ENCODE peak calls at places on chromosomes 11 and 22, in eight cellular contexts. One of them, this sample, is unnamed.

GRCh38 chr22:49765091-49765771 is 62.4 kb downstream of the BRD1 start:
- DNase-seq in fibroblast of mammary gland: no peak
- DNase-seq in GM04503: no peak
- DNase-seq in iris pigment epithelial cell: no peak
- DNase-seq in CD4-positive, alpha-beta memory T cell: no peak
- DNase-seq in uterus: no peak
- DNase-seq in stimulated activated CD8-positive, alpha-beta memory T cell treated with anti-CD3 and anti-CD28 coated beads, Interleukin-7, amount 100 ng/mL, for 4 hours: no peak
- DNase-seq in pulmonary artery endothelial cell: no peak
- DNase-seq in this sample: no peak

GRCh38 chr22:36374603-36375024 is 13.2 kb downstream of the MYH9 start:
- DNase-seq in pulmonary artery endothelial cell: no peak
- DNase-seq in stimulated activated CD8-positive, alpha-beta memory T cell treated with anti-CD3 and anti-CD28 coated beads, Interleukin-7, amount 100 ng/mL, for 4 hours: peak
- DNase-seq in fibroblast of mammary gland: peak
- DNase-seq in GM04503: no peak
- DNase-seq in uterus: no peak
- DNase-seq in iris pigment epithelial cell: no peak
- DNase-seq in CD4-positive, alpha-beta memory T cell: no peak
- DNase-seq in this sample: no peak

GRCh38 chr11:62876712-62877111 is 4.0 kb upstream of the SLC3A2 start:
- DNase-seq in uterus: no peak
- DNase-seq in stimulated activated CD8-positive, alpha-beta memory T cell treated with anti-CD3 and anti-CD28 coated beads, Interleukin-7, amount 100 ng/mL, for 4 hours: no peak
- DNase-seq in pulmonary artery endothelial cell: no peak
- DNase-seq in iris pigment epithelial cell: no peak
- DNase-seq in CD4-positive, alpha-beta memory T cell: no peak
- DNase-seq in GM04503: no peak
- DNase-seq in fibroblast of mammary gland: no peak
- DNase-seq in this sample: no peak

GRCh38 chr22:30829901-30830550 is 135.4 kb downstream of the OSBP2 start:
- DNase-seq in iris pigment epithelial cell: peak
- DNase-seq in GM04503: peak
- DNase-seq in uterus: no peak
- DNase-seq in fibroblast of mammary gland: peak
- DNase-seq in CD4-positive, alpha-beta memory T cell: no peak
- DNase-seq in pulmonary artery endothelial cell: peak
- DNase-seq in stimulated activated CD8-positive, alpha-beta memory T cell treated with anti-CD3 and anti-CD28 coated beads, Interleukin-7, amount 100 ng/mL, for 4 hours: no peak
- DNase-seq in this sample: peak

GRCh38 chr22:42645938-42646568 is 3.1 kb downstream of the CYB5R3 start:
- DNase-seq in pulmonary artery endothelial cell: no peak
- DNase-seq in CD4-positive, alpha-beta memory T cell: no peak
- DNase-seq in iris pigment epithelial cell: no peak
- DNase-seq in fibroblast of mammary gland: no peak
- DNase-seq in uterus: no peak
- DNase-seq in stimulated activated CD8-positive, alpha-beta memory T cell treated with anti-CD3 and anti-CD28 coated beads, Interleukin-7, amount 100 ng/mL, for 4 hours: no peak
- DNase-seq in GM04503: no peak
- DNase-seq in this sample: no peak

GRCh38 chr11:73189315-73189714 is 28.8 kb upstream of the P2RY2 start:
- DNase-seq in uterus: no peak
- DNase-seq in fibroblast of mammary gland: no peak
- DNase-seq in iris pigment epithelial cell: no peak
- DNase-seq in pulmonary artery endothelial cell: no peak
- DNase-seq in stimulated activated CD8-positive, alpha-beta memory T cell treated with anti-CD3 and anti-CD28 coated beads, Interleukin-7, amount 100 ng/mL, for 4 hours: no peak
- DNase-seq in GM04503: no peak
- DNase-seq in CD4-positive, alpha-beta memory T cell: no peak
- DNase-seq in this sample: no peak

GRCh38 chr11:33262016-33262638 is 4.9 kb downstream of the HIPK3 start:
- DNase-seq in fibroblast of mammary gland: peak
- DNase-seq in stimulated activated CD8-positive, alpha-beta memory T cell treated with anti-CD3 and anti-CD28 coated beads, Interleukin-7, amount 100 ng/mL, for 4 hours: no peak
- DNase-seq in iris pigment epithelial cell: peak
- DNase-seq in CD4-positive, alpha-beta memory T cell: no peak
- DNase-seq in uterus: no peak
- DNase-seq in pulmonary artery endothelial cell: no peak
- DNase-seq in GM04503: no peak
- DNase-seq in this sample: no peak

GRCh38 chr22:30230330-30230729 is 16.2 kb downstream of the LIF start:
- DNase-seq in CD4-positive, alpha-beta memory T cell: no peak
- DNase-seq in pulmonary artery endothelial cell: no peak
- DNase-seq in stimulated activated CD8-positive, alpha-beta memory T cell treated with anti-CD3 and anti-CD28 coated beads, Interleukin-7, amount 100 ng/mL, for 4 hours: no peak
- DNase-seq in fibroblast of mammary gland: no peak
- DNase-seq in uterus: no peak
- DNase-seq in GM04503: no peak
- DNase-seq in iris pigment epithelial cell: no peak
- DNase-seq in this sample: no peak

GRCh38 chr22:30192427-30192826 is 54.1 kb downstream of the LIF start:
- DNase-seq in fibroblast of mammary gland: no peak
- DNase-seq in GM04503: no peak
- DNase-seq in iris pigment epithelial cell: no peak
- DNase-seq in pulmonary artery endothelial cell: no peak
- DNase-seq in stimulated activated CD8-positive, alpha-beta memory T cell treated with anti-CD3 and anti-CD28 coated beads, Interleukin-7, amount 100 ng/mL, for 4 hours: no peak
- DNase-seq in CD4-positive, alpha-beta memory T cell: no peak
- DNase-seq in uterus: no peak
- DNase-seq in this sample: no peak

GRCh38 chr11:115391598-115391997 is 112.6 kb downstream of the CADM1 start:
- DNase-seq in iris pigment epithelial cell: no peak
- DNase-seq in stimulated activated CD8-positive, alpha-beta memory T cell treated with anti-CD3 and anti-CD28 coated beads, Interleukin-7, amount 100 ng/mL, for 4 hours: no peak
- DNase-seq in fibroblast of mammary gland: no peak
- DNase-seq in CD4-positive, alpha-beta memory T cell: no peak
- DNase-seq in GM04503: no peak
- DNase-seq in pulmonary artery endothelial cell: no peak
- DNase-seq in uterus: no peak
- DNase-seq in this sample: no peak

GRCh38 chr22:34111210-34111824 is 191.0 kb upstream of the LARGE1 start:
- DNase-seq in CD4-positive, alpha-beta memory T cell: no peak
- DNase-seq in pulmonary artery endothelial cell: no peak
- DNase-seq in uterus: peak
- DNase-seq in fibroblast of mammary gland: peak
- DNase-seq in GM04503: peak
- DNase-seq in stimulated activated CD8-positive, alpha-beta memory T cell treated with anti-CD3 and anti-CD28 coated beads, Interleukin-7, amount 100 ng/mL, for 4 hours: no peak
- DNase-seq in iris pigment epithelial cell: peak
- DNase-seq in this sample: peak

GRCh38 chr11:119065369-119065768 is 2.2 kb upstream of the VPS11 start:
- DNase-seq in fibroblast of mammary gland: peak
- DNase-seq in GM04503: no peak
- DNase-seq in iris pigment epithelial cell: peak
- DNase-seq in uterus: no peak
- DNase-seq in stimulated activated CD8-positive, alpha-beta memory T cell treated with anti-CD3 and anti-CD28 coated beads, Interleukin-7, amount 100 ng/mL, for 4 hours: no peak
- DNase-seq in pulmonary artery endothelial cell: no peak
- DNase-seq in CD4-positive, alpha-beta memory T cell: peak
- DNase-seq in this sample: no peak

GRCh38 chr11:13110929-13111812 is 102.1 kb downstream of the RASSF10 start:
- DNase-seq in CD4-positive, alpha-beta memory T cell: no peak
- DNase-seq in pulmonary artery endothelial cell: peak
- DNase-seq in uterus: no peak
- DNase-seq in fibroblast of mammary gland: peak
- DNase-seq in stimulated activated CD8-positive, alpha-beta memory T cell treated with anti-CD3 and anti-CD28 coated beads, Interleukin-7, amount 100 ng/mL, for 4 hours: no peak
- DNase-seq in iris pigment epithelial cell: peak
- DNase-seq in GM04503: no peak
- DNase-seq in this sample: no peak

GRCh38 chr11:110434952-110435779 is 5.4 kb downstream of the FDX1 start:
- DNase-seq in stimulated activated CD8-positive, alpha-beta memory T cell treated with anti-CD3 and anti-CD28 coated beads, Interleukin-7, amount 100 ng/mL, for 4 hours: no peak
- DNase-seq in fibroblast of mammary gland: no peak
- DNase-seq in GM04503: no peak
- DNase-seq in CD4-positive, alpha-beta memory T cell: peak
- DNase-seq in pulmonary artery endothelial cell: no peak
- DNase-seq in iris pigment epithelial cell: no peak
- DNase-seq in uterus: no peak
- DNase-seq in this sample: no peak

GRCh38 chr22:35301370-35301874 is 1.7 kb downstream of the TOM1 start:
- DNase-seq in CD4-positive, alpha-beta memory T cell: no peak
- DNase-seq in GM04503: peak
- DNase-seq in fibroblast of mammary gland: peak
- DNase-seq in uterus: peak
- DNase-seq in stimulated activated CD8-positive, alpha-beta memory T cell treated with anti-CD3 and anti-CD28 coated beads, Interleukin-7, amount 100 ng/mL, for 4 hours: peak
- DNase-seq in iris pigment epithelial cell: peak
- DNase-seq in pulmonary artery endothelial cell: no peak
- DNase-seq in this sample: peak

GRCh38 chr22:42439821-42440674 is 7.8 kb upstream of the NFAM1 start:
- DNase-seq in pulmonary artery endothelial cell: no peak
- DNase-seq in stimulated activated CD8-positive, alpha-beta memory T cell treated with anti-CD3 and anti-CD28 coated beads, Interleukin-7, amount 100 ng/mL, for 4 hours: no peak
- DNase-seq in GM04503: no peak
- DNase-seq in uterus: peak
- DNase-seq in CD4-positive, alpha-beta memory T cell: no peak
- DNase-seq in iris pigment epithelial cell: peak
- DNase-seq in fibroblast of mammary gland: peak
- DNase-seq in this sample: no peak

GRCh38 chr11:67442504-67443398 is 525 bp downstream of the CORO1B start:
- DNase-seq in iris pigment epithelial cell: no peak
- DNase-seq in stimulated activated CD8-positive, alpha-beta memory T cell treated with anti-CD3 and anti-CD28 coated beads, Interleukin-7, amount 100 ng/mL, for 4 hours: no peak
- DNase-seq in CD4-positive, alpha-beta memory T cell: no peak
- DNase-seq in pulmonary artery endothelial cell: no peak
- DNase-seq in GM04503: no peak
- DNase-seq in uterus: no peak
- DNase-seq in fibroblast of mammary gland: no peak
- DNase-seq in this sample: no peak

GRCh38 chr22:31093956-31094622 is 13.0 kb downstream of the SMTN start:
- DNase-seq in iris pigment epithelial cell: no peak
- DNase-seq in stimulated activated CD8-positive, alpha-beta memory T cell treated with anti-CD3 and anti-CD28 coated beads, Interleukin-7, amount 100 ng/mL, for 4 hours: no peak
- DNase-seq in uterus: peak
- DNase-seq in CD4-positive, alpha-beta memory T cell: no peak
- DNase-seq in fibroblast of mammary gland: no peak
- DNase-seq in pulmonary artery endothelial cell: no peak
- DNase-seq in GM04503: no peak
- DNase-seq in this sample: no peak

GRCh38 chr11:1310772-1311468 is 1.5 kb upstream of the TOLLIP start:
- DNase-seq in stimulated activated CD8-positive, alpha-beta memory T cell treated with anti-CD3 and anti-CD28 coated beads, Interleukin-7, amount 100 ng/mL, for 4 hours: peak
- DNase-seq in iris pigment epithelial cell: no peak
- DNase-seq in fibroblast of mammary gland: no peak
- DNase-seq in CD4-positive, alpha-beta memory T cell: peak
- DNase-seq in pulmonary artery endothelial cell: no peak
- DNase-seq in uterus: no peak
- DNase-seq in GM04503: no peak
- DNase-seq in this sample: no peak

GRCh38 chr22:36587289-36588154 is 58.6 kb upstream of the EIF3D start:
- DNase-seq in stimulated activated CD8-positive, alpha-beta memory T cell treated with anti-CD3 and anti-CD28 coated beads, Interleukin-7, amount 100 ng/mL, for 4 hours: no peak
- DNase-seq in GM04503: peak
- DNase-seq in iris pigment epithelial cell: peak
- DNase-seq in pulmonary artery endothelial cell: no peak
- DNase-seq in CD4-positive, alpha-beta memory T cell: no peak
- DNase-seq in fibroblast of mammary gland: peak
- DNase-seq in uterus: no peak
- DNase-seq in this sample: peak

GRCh38 chr11:94998285-94998684 is 24.8 kb downstream of the KDM4D start:
- DNase-seq in pulmonary artery endothelial cell: no peak
- DNase-seq in CD4-positive, alpha-beta memory T cell: no peak
- DNase-seq in stimulated activated CD8-positive, alpha-beta memory T cell treated with anti-CD3 and anti-CD28 coated beads, Interleukin-7, amount 100 ng/mL, for 4 hours: no peak
- DNase-seq in iris pigment epithelial cell: no peak
- DNase-seq in GM04503: no peak
- DNase-seq in fibroblast of mammary gland: no peak
- DNase-seq in uterus: no peak
- DNase-seq in this sample: no peak

GRCh38 chr22:46108564-46109473 is 41.5 kb upstream of the PPARA start:
- DNase-seq in stimulated activated CD8-positive, alpha-beta memory T cell treated with anti-CD3 and anti-CD28 coated beads, Interleukin-7, amount 100 ng/mL, for 4 hours: no peak
- DNase-seq in uterus: peak
- DNase-seq in pulmonary artery endothelial cell: no peak
- DNase-seq in GM04503: no peak
- DNase-seq in iris pigment epithelial cell: peak
- DNase-seq in CD4-positive, alpha-beta memory T cell: no peak
- DNase-seq in fibroblast of mammary gland: peak
- DNase-seq in this sample: no peak

GRCh38 chr11:72793081-72793451 is 781 bp downstream of the STARD10 start:
- DNase-seq in uterus: no peak
- DNase-seq in CD4-positive, alpha-beta memory T cell: no peak
- DNase-seq in pulmonary artery endothelial cell: no peak
- DNase-seq in fibroblast of mammary gland: no peak
- DNase-seq in GM04503: no peak
- DNase-seq in stimulated activated CD8-positive, alpha-beta memory T cell treated with anti-CD3 and anti-CD28 coated beads, Interleukin-7, amount 100 ng/mL, for 4 hours: no peak
- DNase-seq in iris pigment epithelial cell: no peak
- DNase-seq in this sample: no peak

GRCh38 chr11:45751430-45751829 is 53.5 kb upstream of the SLC35C1 start:
- DNase-seq in uterus: no peak
- DNase-seq in pulmonary artery endothelial cell: no peak
- DNase-seq in fibroblast of mammary gland: no peak
- DNase-seq in stimulated activated CD8-positive, alpha-beta memory T cell treated with anti-CD3 and anti-CD28 coated beads, Interleukin-7, amount 100 ng/mL, for 4 hours: no peak
- DNase-seq in iris pigment epithelial cell: no peak
- DNase-seq in GM04503: no peak
- DNase-seq in CD4-positive, alpha-beta memory T cell: no peak
- DNase-seq in this sample: no peak

GRCh38 chr11:123174196-123175183 is 20.6 kb downstream of the CLMP start:
- DNase-seq in pulmonary artery endothelial cell: no peak
- DNase-seq in stimulated activated CD8-positive, alpha-beta memory T cell treated with anti-CD3 and anti-CD28 coated beads, Interleukin-7, amount 100 ng/mL, for 4 hours: no peak
- DNase-seq in fibroblast of mammary gland: peak
- DNase-seq in CD4-positive, alpha-beta memory T cell: no peak
- DNase-seq in iris pigment epithelial cell: peak
- DNase-seq in uterus: peak
- DNase-seq in GM04503: peak
- DNase-seq in this sample: peak

GRCh38 chr11:8338138-8338537 is 74.5 kb upstream of the LMO1 start:
- DNase-seq in GM04503: no peak
- DNase-seq in stimulated activated CD8-positive, alpha-beta memory T cell treated with anti-CD3 and anti-CD28 coated beads, Interleukin-7, amount 100 ng/mL, for 4 hours: no peak
- DNase-seq in uterus: no peak
- DNase-seq in fibroblast of mammary gland: peak
- DNase-seq in iris pigment epithelial cell: peak
- DNase-seq in CD4-positive, alpha-beta memory T cell: no peak
- DNase-seq in pulmonary artery endothelial cell: no peak
- DNase-seq in this sample: no peak

GRCh38 chr11:119787074-119787461 is 58.1 kb upstream of the NECTIN1 start:
- DNase-seq in stimulated activated CD8-positive, alpha-beta memory T cell treated with anti-CD3 and anti-CD28 coated beads, Interleukin-7, amount 100 ng/mL, for 4 hours: no peak
- DNase-seq in uterus: no peak
- DNase-seq in pulmonary artery endothelial cell: no peak
- DNase-seq in iris pigment epithelial cell: no peak
- DNase-seq in GM04503: no peak
- DNase-seq in CD4-positive, alpha-beta memory T cell: no peak
- DNase-seq in fibroblast of mammary gland: no peak
- DNase-seq in this sample: no peak

GRCh38 chr22:23401111-23401909 is 178.8 kb downstream of the IGLL1 start:
- DNase-seq in CD4-positive, alpha-beta memory T cell: no peak
- DNase-seq in fibroblast of mammary gland: peak
- DNase-seq in iris pigment epithelial cell: peak
- DNase-seq in GM04503: peak
- DNase-seq in stimulated activated CD8-positive, alpha-beta memory T cell treated with anti-CD3 and anti-CD28 coated beads, Interleukin-7, amount 100 ng/mL, for 4 hours: no peak
- DNase-seq in pulmonary artery endothelial cell: no peak
- DNase-seq in uterus: no peak
- DNase-seq in this sample: peak

GRCh38 chr22:32905400-32905799 is 103.9 kb downstream of the TIMP3 start:
- DNase-seq in GM04503: no peak
- DNase-seq in iris pigment epithelial cell: no peak
- DNase-seq in CD4-positive, alpha-beta memory T cell: no peak
- DNase-seq in stimulated activated CD8-positive, alpha-beta memory T cell treated with anti-CD3 and anti-CD28 coated beads, Interleukin-7, amount 100 ng/mL, for 4 hours: no peak
- DNase-seq in pulmonary artery endothelial cell: no peak
- DNase-seq in fibroblast of mammary gland: no peak
- DNase-seq in uterus: no peak
- DNase-seq in this sample: no peak

GRCh38 chr11:11552688-11553087 is 69.1 kb downstream of the GALNT18 start:
- DNase-seq in pulmonary artery endothelial cell: no peak
- DNase-seq in uterus: no peak
- DNase-seq in fibroblast of mammary gland: no peak
- DNase-seq in GM04503: no peak
- DNase-seq in iris pigment epithelial cell: no peak
- DNase-seq in stimulated activated CD8-positive, alpha-beta memory T cell treated with anti-CD3 and anti-CD28 coated beads, Interleukin-7, amount 100 ng/mL, for 4 hours: no peak
- DNase-seq in CD4-positive, alpha-beta memory T cell: no peak
- DNase-seq in this sample: no peak

GRCh38 chr11:112555491-112556364 is 295.1 kb upstream of the PLET1 start:
- DNase-seq in stimulated activated CD8-positive, alpha-beta memory T cell treated with anti-CD3 and anti-CD28 coated beads, Interleukin-7, amount 100 ng/mL, for 4 hours: peak
- DNase-seq in GM04503: no peak
- DNase-seq in CD4-positive, alpha-beta memory T cell: peak
- DNase-seq in uterus: peak
- DNase-seq in iris pigment epithelial cell: peak
- DNase-seq in pulmonary artery endothelial cell: peak
- DNase-seq in fibroblast of mammary gland: peak
- DNase-seq in this sample: peak

GRCh38 chr11:75583710-75584658 is 21.9 kb downstream of the SERPINH1 start:
- DNase-seq in CD4-positive, alpha-beta memory T cell: no peak
- DNase-seq in fibroblast of mammary gland: peak
- DNase-seq in pulmonary artery endothelial cell: no peak
- DNase-seq in iris pigment epithelial cell: peak
- DNase-seq in uterus: peak
- DNase-seq in stimulated activated CD8-positive, alpha-beta memory T cell treated with anti-CD3 and anti-CD28 coated beads, Interleukin-7, amount 100 ng/mL, for 4 hours: no peak
- DNase-seq in GM04503: no peak
- DNase-seq in this sample: no peak